ENCODE peak calls at places on chromosomes 4 and X, in seven cellular contexts. Y, I, H, X, L, J and D are unnamed samples.

GRCh38 chr4:2341261-2341841 is 77.1 kb downstream of the ZFYVE28 start:
- DNase-seq in Y (no peak), I (peak), H (no peak), X (peak), L (peak), J (peak), D (no peak)

GRCh38 chr4:19329631-19330030 is 922.1 kb upstream of the SLIT2 start:
- DNase-seq in Y (no peak), I (no peak), H (no peak), X (no peak), L (no peak), J (no peak), D (no peak)

GRCh38 chrX:153157450-153157849 is 21.6 kb upstream of the MAGEA1 start:
- DNase-seq in Y (no peak), I (no peak), H (no peak), X (no peak), L (no peak), J (no peak), D (no peak)

GRCh38 chrX:150692837-150693781 is at the start of gene MTMR1:
- DNase-seq in Y (peak), I (peak), H (peak), X (peak), L (peak), J (no peak), D (peak)

GRCh38 chrX:119790977-119791436 is 423 bp downstream of the RPL39 start:
- DNase-seq in Y (no peak), I (no peak), H (peak), X (no peak), L (no peak), J (peak), D (no peak)

GRCh38 chr4:72006576-72006975 is 25.2 kb upstream of the NPFFR2 start:
- DNase-seq in Y (no peak), I (no peak), H (no peak), X (no peak), L (no peak), J (no peak), D (no peak)

GRCh38 chr4:3215733-3216132 is 33.2 kb upstream of the MSANTD1 start:
- DNase-seq in Y (no peak), I (peak), H (no peak), X (no peak), L (no peak), J (peak), D (no peak)

GRCh38 chrX:70433848-70434351 is 10.7 kb upstream of the DLG3 start:
- DNase-seq in Y (peak), I (peak), H (peak), X (peak), L (peak), J (peak), D (peak)

GRCh38 chrX:154370300-154370881 is 4.0 kb downstream of the FLNA start:
- DNase-seq in Y (no peak), I (no peak), H (no peak), X (peak), L (no peak), J (no peak), D (no peak)

GRCh38 chrX:23012636-23013035 is 12.9 kb downstream of the DDX53 start:
- DNase-seq in Y (no peak), I (no peak), H (no peak), X (no peak), L (no peak), J (no peak), D (no peak)

GRCh38 chr4:94339779-94340178 is 2.9 kb downstream of the HPGDS start:
- DNase-seq in Y (no peak), I (no peak), H (no peak), X (no peak), L (no peak), J (no peak), D (no peak)

GRCh38 chr4:73770917-73771316 is 30.5 kb downstream of the CXCL8 start:
- DNase-seq in Y (no peak), I (no peak), H (no peak), X (no peak), L (peak), J (no peak), D (no peak)

GRCh38 chr4:101169044-101170014 is 178.0 kb downstream of the PPP3CA start:
- DNase-seq in Y (no peak), I (peak), H (peak), X (peak), L (peak), J (no peak), D (no peak)

GRCh38 chr4:90099795-90100194 is 27.4 kb upstream of the CCSER1 start:
- DNase-seq in Y (no peak), I (no peak), H (no peak), X (no peak), L (no peak), J (no peak), D (no peak)

GRCh38 chrX:69618803-69619202 is 2.9 kb downstream of the EDA start:
- DNase-seq in Y (no peak), I (no peak), H (peak), X (no peak), L (no peak), J (no peak), D (no peak)

GRCh38 chrX:110146521-110146920 is 143.6 kb downstream of the TMEM164 start:
- DNase-seq in Y (no peak), I (no peak), H (peak), X (no peak), L (no peak), J (no peak), D (no peak)

GRCh38 chr4:54092800-54093608 is 7.0 kb upstream of the GSX2 start:
- DNase-seq in Y (no peak), I (no peak), H (no peak), X (no peak), L (no peak), J (no peak), D (no peak)

GRCh38 chr4:54090404-54090803 is 9.6 kb upstream of the GSX2 start:
- DNase-seq in Y (no peak), I (no peak), H (no peak), X (no peak), L (no peak), J (no peak), D (no peak)

GRCh38 chr4:54090804-54091623 is 8.9 kb upstream of the GSX2 start:
- DNase-seq in Y (no peak), I (no peak), H (peak), X (no peak), L (peak), J (no peak), D (no peak)

GRCh38 chr4:54092405-54092759 is 7.6 kb upstream of the GSX2 start:
- DNase-seq in Y (no peak), I (no peak), H (no peak), X (no peak), L (no peak), J (no peak), D (no peak)

GRCh38 chr4:54091637-54092404 is 8.1 kb upstream of the GSX2 start:
- DNase-seq in Y (no peak), I (peak), H (peak), X (peak), L (peak), J (no peak), D (peak)
- TF ChIP-seq POLR2A in Y (no peak), I (no peak), H (no peak), X (no peak), L (no peak), J (no peak), D (no peak)

GRCh38 chrX:48896611-48897011 is 957 bp downstream of the TIMM17B start:
- DNase-seq in Y (no peak), I (no peak), H (no peak), X (peak), L (no peak), J (no peak), D (no peak)

GRCh38 chrX:48894891-48895290 is 2.7 kb downstream of the TIMM17B start:
- DNase-seq in Y (no peak), I (no peak), H (no peak), X (no peak), L (no peak), J (no peak), D (no peak)

GRCh38 chrX:48899078-48899410 is 1.3 kb downstream of the PQBP1 start:
- DNase-seq in Y (no peak), I (no peak), H (no peak), X (peak), L (no peak), J (no peak), D (no peak)

GRCh38 chrX:48897621-48898306 is at the start of the genes PQBP1 and TIMM17B:
- DNase-seq in Y (peak), I (peak), H (peak), X (peak), L (peak), J (peak), D (peak)

GRCh38 chrX:48897157-48897620 is 379 bp downstream of the TIMM17B start:
- DNase-seq in Y (no peak), I (peak), H (peak), X (peak), L (peak), J (peak), D (no peak)
- TF ChIP-seq POLR2AphosphoS5 in Y (no peak), I (no peak), H (peak), X (no peak), L (no peak), J (no peak), D (no peak)

GRCh38 chr4:147328756-147329446 is 152.0 kb upstream of the EDNRA start:
- DNase-seq in Y (no peak), I (no peak), H (no peak), X (no peak), L (no peak), J (no peak), D (no peak)

GRCh38 chr4:147327322-147327721 is 153.6 kb upstream of the EDNRA start:
- DNase-seq in Y (no peak), I (no peak), H (no peak), X (no peak), L (no peak), J (no peak), D (no peak)

GRCh38 chr4:147326581-147326980 is 154.3 kb upstream of the EDNRA start:
- DNase-seq in Y (no peak), I (no peak), H (no peak), X (no peak), L (no peak), J (no peak), D (no peak)

GRCh38 chr4:147325566-147325965 is 155.3 kb upstream of the EDNRA start:
- DNase-seq in Y (no peak), I (no peak), H (no peak), X (no peak), L (no peak), J (no peak), D (no peak)

GRCh38 chr4:147328189-147328588 is 152.7 kb upstream of the EDNRA start:
- DNase-seq in Y (no peak), I (no peak), H (no peak), X (no peak), L (no peak), J (no peak), D (no peak)
- TF ChIP-seq POLR2A in Y (no peak), I (no peak), H (no peak), X (no peak), L (no peak), J (no peak), D (no peak)

GRCh38 chrX:41336447-41336846 is 2.5 kb downstream of the DDX3X start:
- DNase-seq in Y (no peak), I (no peak), H (no peak), X (no peak), L (no peak), J (no peak), D (no peak)
- TF ChIP-seq POLR2AphosphoS5 in Y (no peak), I (no peak), H (no peak), X (peak), L (no peak), J (no peak), D (no peak)

GRCh38 chrX:107117993-107118321 is 665 bp downstream of the RBM41 start:
- DNase-seq in Y (no peak), I (no peak), H (no peak), X (no peak), L (no peak), J (no peak), D (no peak)

GRCh38 chrX:107123750-107124149 is 5.1 kb upstream of the RBM41 start:
- DNase-seq in Y (no peak), I (no peak), H (no peak), X (no peak), L (no peak), J (no peak), D (no peak)

GRCh38 chrX:107119281-107119680 is 659 bp upstream of the RBM41 start:
- DNase-seq in Y (no peak), I (no peak), H (no peak), X (no peak), L (no peak), J (no peak), D (no peak)

DNA sequence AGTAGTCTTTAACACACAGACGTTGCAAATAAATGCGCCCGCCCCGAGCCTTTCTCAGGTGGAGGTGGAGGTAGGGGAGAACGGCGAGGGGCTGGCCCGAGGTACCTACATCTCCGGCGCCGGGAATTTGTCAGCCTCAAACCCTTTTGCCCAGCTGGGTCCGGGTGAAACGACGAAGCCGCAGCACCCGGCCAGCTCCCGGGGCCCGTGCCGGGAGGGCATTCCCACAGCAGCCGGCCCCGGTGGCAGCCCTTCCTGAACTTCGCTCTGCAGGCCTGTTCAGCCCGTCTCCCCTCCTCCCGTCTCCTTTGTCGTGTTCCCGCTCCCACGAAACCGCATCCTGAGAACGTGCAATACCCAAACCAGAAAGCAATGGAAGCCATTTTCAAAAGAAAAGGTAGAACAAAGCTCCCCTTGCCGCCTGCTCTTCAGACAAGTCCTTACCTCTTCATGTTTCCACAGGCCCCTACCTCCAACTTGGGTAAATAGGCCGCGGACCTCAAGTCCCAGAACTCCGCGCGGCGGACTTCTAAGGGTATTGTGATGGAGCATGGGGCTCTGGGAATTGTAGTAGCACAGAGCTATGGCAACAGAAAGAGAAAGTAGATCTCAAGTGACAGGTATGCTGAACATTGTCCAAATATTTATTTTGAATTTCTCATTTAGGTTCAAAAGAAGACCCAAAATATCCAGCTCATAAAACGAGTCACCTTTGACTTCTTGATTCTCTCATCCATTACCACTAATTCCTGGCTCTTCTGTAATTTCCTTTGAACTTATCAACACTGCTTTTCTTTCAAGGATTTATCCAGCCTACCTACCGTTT is at the start of gene RBM41:
- DNase-seq in Y (peak), I (peak), H (peak), X (peak), L (peak), J (peak), D (peak)
- TF ChIP-seq POLR2A in Y (no peak), I (no peak), H (no peak), X (no peak), L (no peak), J (no peak), D (peak)